ENCODE peak calls at places on chromosomes 5 and 9, in four cellular contexts. D, H, F and N are unnamed samples. For H3K4me1, the result is how much of the 10 kb centered on the place peaks cover.

GRCh38 chr5:165594693-165595092 is 2089.3 kb downstream of the MAT2B start:
- DNase-seq in D (no peak), H (no peak), F (no peak), N (no peak)

GRCh38 chr5:149442563-149443182 is 63.6 kb upstream of the IL17B start:
- DNase-seq in D (peak), H (peak), F (no peak), N (peak)

GRCh38 chr9:90878562-90878961 is 76.9 kb downstream of the SYK start:
- DNase-seq in D (peak), H (no peak), F (no peak), N (no peak)

GRCh38 chr5:160438316-160439204 is 16.9 kb downstream of the PTTG1 start:
- DNase-seq in D (peak), H (peak), F (no peak), N (peak)

GRCh38 chr5:140988036-140988997 is 22.0 kb downstream of the PCDHAC2 start:
- DNase-seq in D (no peak), H (no peak), F (no peak), N (no peak)

GRCh38 chr9:70484232-70485130 is 70.0 kb upstream of the KLF9 start:
- DNase-seq in D (peak), H (peak), F (no peak), N (peak)

GRCh38 chr5:68217476-68217984 is 2.0 kb downstream of the PIK3R1 start:
- DNase-seq in D (no peak), H (no peak), F (no peak), N (peak)

GRCh38 chr5:167576126-167576525 is 715.3 kb upstream of the WWC1 start:
- DNase-seq in D (no peak), H (no peak), F (no peak), N (no peak)

GRCh38 chr5:79025054-79025465 is 40.0 kb upstream of the ARSB start:
- DNase-seq in D (peak), H (peak), F (no peak), N (peak)

GRCh38 chr5:93904917-93905316 is 163.5 kb upstream of the POU5F2 start:
- DNase-seq in D (no peak), H (no peak), F (no peak), N (no peak)

GRCh38 chr9:125260564-125260963 is 1.1 kb upstream of the GAPVD1 start:
- DNase-seq in D (no peak), H (no peak), F (no peak), N (peak)

GRCh38 chr5:78280261-78280660 is 14.2 kb downstream of the AP3B1 start:
- DNase-seq in D (no peak), H (no peak), F (no peak), N (no peak)

GRCh38 chr5:15489571-15490235 is 10.3 kb upstream of the FBXL7 start:
- DNase-seq in D (no peak), H (peak), F (no peak), N (no peak)
- H3K4me3 ChIP-seq in D (no peak), H (no peak), F (no peak), N (no peak)

GRCh38 chr5:126373621-126374416 is 49.4 kb upstream of the GRAMD2B start:
- DNase-seq in D (no peak), H (no peak), F (no peak), N (peak)

GRCh38 chr5:126370796-126371718 is 52.2 kb upstream of the GRAMD2B start:
- DNase-seq in D (peak), H (no peak), F (no peak), N (no peak)

GRCh38 chr5:126369083-126369482 is 54.1 kb upstream of the GRAMD2B start:
- DNase-seq in D (no peak), H (no peak), F (no peak), N (no peak)

GRCh38 chr5:126368239-126368812 is 54.9 kb upstream of the GRAMD2B start:
- DNase-seq in D (peak), H (no peak), F (peak), N (no peak)

DNA sequence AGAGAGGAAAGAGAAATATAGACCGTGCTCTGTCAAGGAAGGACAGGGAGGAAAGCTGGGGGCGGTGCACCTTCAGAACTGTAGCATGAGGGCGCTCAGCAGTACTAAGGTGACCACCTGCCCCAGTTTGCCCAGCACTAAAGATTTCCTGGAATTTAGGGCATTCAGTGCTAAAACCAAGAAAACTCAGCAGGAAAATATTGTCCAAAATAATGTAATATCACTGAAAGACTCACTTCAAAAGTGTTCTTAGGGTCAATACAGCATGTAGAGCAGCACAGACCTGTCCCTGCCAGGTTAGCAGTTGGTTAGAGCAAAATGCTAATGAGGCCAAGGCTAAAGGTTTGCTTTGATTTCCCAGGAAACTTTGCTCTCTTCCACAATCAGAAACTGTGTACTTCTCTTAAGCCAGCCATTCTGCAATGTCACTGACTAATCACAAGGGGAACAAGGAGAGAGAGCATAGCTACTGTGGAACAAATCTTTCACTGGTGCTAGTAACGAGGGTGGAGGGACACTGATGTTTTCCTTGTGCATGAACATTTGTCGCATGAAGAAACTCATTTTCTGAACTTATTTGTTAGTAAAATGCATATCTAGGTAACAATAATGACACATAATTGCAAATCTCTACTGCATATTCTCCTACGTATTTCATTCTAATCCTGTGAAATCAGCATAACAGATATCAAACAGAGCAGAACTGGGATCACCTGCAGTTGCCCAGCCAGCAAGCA is 53.0 kb upstream of the GRAMD2B start:
- DNase-seq in D (no peak), H (no peak), F (no peak), N (peak)
- H3K4me1 ChIP-seq in D (half or more), H (under half), F (half or more), N (under half)

GRCh38 chr5:72204946-72205345 is 97.7 kb downstream of the MAP1B start:
- DNase-seq in D (no peak), H (no peak), F (no peak), N (peak)
- H3K4me3 ChIP-seq in D (no peak), H (no peak), F (no peak), N (no peak)

GRCh38 chr5:56169281-56169680 is 63.8 kb downstream of the ANKRD55 start:
- DNase-seq in D (no peak), H (no peak), F (no peak), N (no peak)
- H3K4me1 ChIP-seq in D (under half), H (under half), F (under half), N (half or more)

GRCh38 chr9:100473271-100474081 is 527 bp downstream of the TMEFF1 start:
- DNase-seq in D (peak), H (peak), F (peak), N (peak)

GRCh38 chr9:100472268-100472667 is 681 bp upstream of the TMEFF1 start:
- DNase-seq in D (no peak), H (no peak), F (no peak), N (no peak)

GRCh38 chr9:100472725-100473261 is at the start of gene TMEFF1:
- DNase-seq in D (peak), H (no peak), F (no peak), N (peak)

GRCh38 chr9:100474950-100475276 is 2.0 kb downstream of the TMEFF1 start:
- DNase-seq in D (no peak), H (no peak), F (no peak), N (no peak)

GRCh38 chr9:100474082-100474949 is 1.4 kb downstream of the TMEFF1 start:
- DNase-seq in D (peak), H (no peak), F (no peak), N (no peak)
- H3K4me3 ChIP-seq in D (peak), H (no peak), F (peak), N (peak)

DNA sequence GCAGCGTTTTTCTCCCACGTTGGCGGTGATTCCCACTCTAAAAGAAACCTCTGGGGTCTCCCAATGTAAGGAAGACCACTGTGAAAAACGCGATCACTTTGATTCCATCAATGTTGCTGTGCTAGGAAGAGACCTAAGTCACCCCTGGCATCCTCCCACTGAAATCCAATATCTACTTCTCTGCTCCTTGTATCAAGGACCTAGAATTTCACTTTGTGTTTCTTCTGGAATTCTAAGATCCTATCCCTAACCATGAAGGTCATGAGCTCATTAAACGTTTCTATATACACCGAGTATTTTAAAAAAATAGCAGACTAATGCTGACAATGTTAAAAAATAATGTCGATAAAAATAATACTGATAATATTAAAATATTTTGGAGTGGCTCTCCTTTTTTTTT is 118.8 kb upstream of the MYO10 start:
- DNase-seq in D (no peak), H (no peak), F (no peak), N (no peak)
- H3K4me1 ChIP-seq in D (under half), H (under half), F (under half), N (under half)

DNA sequence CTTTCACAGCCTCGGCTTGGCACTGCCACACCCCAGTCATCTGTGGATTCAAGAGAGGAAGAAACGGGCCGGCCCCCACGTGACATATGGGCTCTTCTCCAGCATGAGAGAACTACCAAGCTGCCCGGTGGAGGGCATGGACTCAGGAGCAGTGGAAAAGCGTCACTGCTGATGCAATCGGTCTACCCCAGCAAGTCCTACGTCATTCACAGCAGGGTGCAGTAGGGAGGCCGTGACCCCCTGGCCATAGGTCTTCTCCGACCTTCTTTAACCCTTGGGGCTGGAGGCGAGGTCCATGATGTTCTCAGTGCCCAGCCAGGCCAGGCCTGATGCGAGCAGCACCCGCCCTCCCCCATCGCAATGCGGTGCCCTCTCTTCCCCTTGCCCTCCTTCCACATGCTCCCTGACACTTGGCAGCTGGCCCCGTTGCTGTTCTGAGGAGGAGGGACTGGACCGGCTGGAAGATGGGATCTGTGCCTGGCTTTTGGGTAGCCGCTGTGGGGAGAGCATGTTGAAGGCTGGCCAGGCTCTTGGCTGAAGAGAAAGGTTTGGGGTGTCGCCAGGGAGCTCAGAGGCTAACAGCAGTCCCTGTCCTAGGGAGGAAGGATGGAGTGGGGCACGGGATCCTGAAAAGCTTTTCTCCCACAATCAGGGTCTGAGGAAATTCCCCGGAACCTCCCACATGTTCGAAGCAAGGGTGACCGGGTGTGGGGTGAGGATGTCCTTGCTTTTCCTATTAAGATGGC is 89.8 kb downstream of the LIFR start:
- DNase-seq in D (no peak), H (peak), F (no peak), N (no peak)
- H3K4me3 ChIP-seq in D (no peak), H (no peak), F (no peak), N (peak)

DNA sequence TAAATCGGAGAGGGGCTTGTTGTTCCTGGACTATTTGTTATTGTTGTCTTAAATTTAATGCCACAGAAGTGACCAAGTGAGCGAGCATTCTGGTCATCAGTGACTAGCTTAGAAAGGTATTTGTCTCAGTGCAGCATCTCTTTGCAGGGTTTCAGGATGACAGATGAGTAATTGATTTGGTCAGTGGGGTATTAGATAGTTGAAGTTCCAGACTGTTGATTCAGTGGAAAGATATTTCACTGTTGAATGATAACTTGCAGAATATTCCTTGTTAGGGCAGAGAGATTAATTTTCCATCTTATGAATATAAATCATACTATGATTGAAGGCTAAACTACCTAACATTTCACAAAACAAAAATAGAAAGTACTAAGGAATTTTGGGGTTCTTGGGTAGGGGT is 122.4 kb downstream of the TRIO start:
- DNase-seq in D (peak), H (no peak), F (no peak), N (peak)
- H3K4me1 ChIP-seq in D (half or more), H (under half), F (half or more), N (half or more)